ENCODE peak calls at places on chromosome 7, in five cellular contexts. M is tibial artery; E is A673; C is left colon; Z is stimulated activated CD8-positive, alpha-beta memory T cell treated with anti-CD3 and anti-CD28 coated beads, Interleukin-2, amount 100 ng/mL, for 1 hour. F is an unnamed sample.
A peak's percentile ranks its signal among the peaks of the same experiment; 100 is the strongest.

GRCh38 chr7:114789942-114790341 is 132.0 kb upstream of the MDFIC start:
- DNase-seq in M (no peak), E (no peak), C (no peak), Z (no peak), F (no peak)

GRCh38 chr7:130363156-130363847 is 17.0 kb upstream of the CPA1 start:
- DNase-seq in M (peak; percentile 71), E (no peak), C (no peak), Z (no peak), F (no peak)

GRCh38 chr7:131327049-131327625 is 539 bp upstream of the MKLN1 start:
- DNase-seq in M (peak; percentile 73), E (peak; percentile 57), C (peak; percentile 34), Z (no peak), F (peak; percentile 26)

GRCh38 chr7:9645756-9646155 is 1212.3 kb downstream of the NXPH1 start:
- DNase-seq in M (no peak), E (no peak), C (no peak), Z (no peak), F (no peak)

GRCh38 chr7:130941322-130942210 is 207.6 kb upstream of the KLF14 start:
- DNase-seq in M (no peak), E (peak; percentile 76), C (peak; percentile 71), Z (no peak), F (no peak)

GRCh38 chr7:88034083-88034695 is 100.1 kb downstream of the ADAM22 start:
- DNase-seq in M (no peak), E (no peak), C (no peak), Z (no peak), F (no peak)

GRCh38 chr7:150323682-150324365 is 479 bp upstream of the ACTR3C start:
- DNase-seq in M (no peak), E (peak; percentile 61), C (no peak), Z (no peak), F (no peak)

GRCh38 chr7:103524042-103524907 is 78.3 kb upstream of the SLC26A5 start:
- DNase-seq in M (no peak), E (peak; percentile 48), C (no peak), Z (no peak), F (no peak)

GRCh38 chr7:22723642-22724041 is 3.4 kb upstream of the IL6 start:
- DNase-seq in M (no peak), E (no peak), C (no peak), Z (no peak), F (no peak)

GRCh38 chr7:141585592-141586510 is 34.6 kb downstream of the AGK start:
- DNase-seq in M (no peak), E (peak; percentile 8), C (no peak), Z (no peak), F (no peak)

GRCh38 chr7:23966941-23967340 is 256.9 kb downstream of the STK31 start:
- DNase-seq in M (no peak), E (no peak), C (no peak), Z (no peak), F (no peak)

GRCh38 chr7:41058986-41059741 is 643.7 kb downstream of the INHBA start:
- DNase-seq in M (no peak), E (no peak), C (no peak), Z (no peak), F (no peak)

GRCh38 chr7:24894670-24895221 is 85.2 kb downstream of the OSBPL3 start:
- DNase-seq in M (no peak), E (no peak), C (no peak), Z (no peak), F (no peak)

GRCh38 chr7:151756076-151756731 is 120.7 kb downstream of the PRKAG2 start:
- DNase-seq in M (no peak), E (no peak), C (no peak), Z (peak; percentile 27), F (no peak)

GRCh38 chr7:48180981-48181380 is 9.7 kb downstream of the ABCA13 start:
- DNase-seq in M (no peak), E (no peak), C (no peak), Z (no peak), F (no peak)

GRCh38 chr7:107327986-107328569 is 141.8 kb upstream of the GPR22 start:
- DNase-seq in M (no peak), E (peak; percentile 7), C (no peak), Z (no peak), F (no peak)

GRCh38 chr7:27254625-27255024 is 12.0 kb downstream of the EVX1 start:
- DNase-seq in M (no peak), E (no peak), C (no peak), Z (no peak), F (no peak)

GRCh38 chr7:96901822-96902412 is 103.4 kb upstream of the DLX6 start:
- DNase-seq in M (no peak), E (no peak), C (no peak), Z (no peak), F (no peak)

GRCh38 chr7:2982831-2983230 is 60.8 kb downstream of the CARD11 start:
- DNase-seq in M (no peak), E (no peak), C (no peak), Z (peak; percentile 41), F (no peak)

GRCh38 chr7:43669286-43670081 is 59.8 kb downstream of the COA1 start:
- DNase-seq in M (no peak), E (no peak), C (no peak), Z (no peak), F (no peak)

GRCh38 chr7:1961776-1962276 is 270.9 kb downstream of the MAD1L1 start:
- DNase-seq in M (no peak), E (no peak), C (no peak), Z (no peak), F (no peak)

GRCh38 chr7:132181946-132182685 is 394.2 kb downstream of the PLXNA4 start:
- DNase-seq in M (no peak), E (no peak), C (no peak), Z (no peak), F (no peak)

GRCh38 chr7:157133304-157133703 is 5.4 kb upstream of the UBE3C start:
- DNase-seq in M (no peak), E (no peak), C (no peak), Z (no peak), F (no peak)

GRCh38 chr7:135923700-135924261 is 53.4 kb downstream of the MTPN start:
- DNase-seq in M (no peak), E (no peak), C (no peak), Z (no peak), F (no peak)

GRCh38 chr7:1858435-1859265 is 188.6 kb downstream of the ELFN1 start:
- DNase-seq in M (peak; percentile 53), E (no peak), C (no peak), Z (no peak), F (no peak)

GRCh38 chr7:141915565-141915964 is 634 bp upstream of the OR9A4 start:
- DNase-seq in M (no peak), E (no peak), C (peak; percentile 54), Z (no peak), F (no peak)

GRCh38 chr7:133712544-133712943 is 414.6 kb upstream of the LRGUK start:
- DNase-seq in M (no peak), E (no peak), C (no peak), Z (no peak), F (no peak)

GRCh38 chr7:36082216-36082615 is 70.8 kb upstream of the EEPD1 start:
- DNase-seq in M (peak; percentile 42), E (no peak), C (no peak), Z (no peak), F (no peak)

GRCh38 chr7:73683916-73684693 is 708 bp downstream of the BUD23 start:
- DNase-seq in M (no peak), E (no peak), C (no peak), Z (no peak), F (no peak)

GRCh38 chr7:144738708-144739314 is 97.0 kb downstream of the TPK1 start:
- DNase-seq in M (no peak), E (peak; percentile 41), C (no peak), Z (no peak), F (peak; percentile 26)

GRCh38 chr7:119720541-119720940 is 552.4 kb upstream of the KCND2 start:
- DNase-seq in M (no peak), E (peak; percentile 33), C (no peak), Z (no peak), F (no peak)

GRCh38 chr7:33805630-33806233 is 99.6 kb upstream of the BMPER start:
- DNase-seq in M (no peak), E (no peak), C (no peak), Z (no peak), F (no peak)